ENCODE peak calls at places on chromosomes 12 and 14, in five cellular contexts. P is ovary, X is choroid plexus epithelial cell, D is neural progenitor cell, F is aorta. K is an unnamed sample.

GRCh38 chr14:21264025-21264801 is 5.0 kb downstream of the HNRNPC start:
- DNase-seq in P (no peak), D (no peak), X (peak), F (no peak), K (no peak)

GRCh38 chr12:51371295-51371953 is 19.8 kb downstream of the GALNT6 start:
- DNase-seq in F (peak), D (peak), P (peak), X (peak), K (peak)

GRCh38 chr12:49428652-49429549 is 61.6 kb downstream of the SPATS2 start:
- DNase-seq in F (no peak), X (peak), D (no peak), P (no peak), K (no peak)

GRCh38 chr12:46522141-46522540 is 149.6 kb upstream of the SLC38A2 start:
- DNase-seq in F (no peak), D (no peak), P (no peak), X (no peak), K (no peak)

GRCh38 chr12:48279601-48280000 is 71.1 kb downstream of the ZNF641 start:
- DNase-seq in P (no peak), D (peak), F (no peak), X (no peak), K (no peak)

GRCh38 chr14:70920608-70921007 is 13.3 kb downstream of the PCNX1 start:
- DNase-seq in X (no peak), P (no peak), D (no peak), F (no peak), K (no peak)

GRCh38 chr12:30026621-30027234 is 243.0 kb upstream of the TMTC1 start:
- DNase-seq in D (no peak), X (peak), P (no peak), F (no peak), K (no peak)

GRCh38 chr12:116687888-116688287 is 50.0 kb downstream of the SPRING1 start:
- DNase-seq in X (peak), F (peak), D (peak), P (peak), K (peak)

GRCh38 chr14:24279301-24280186 is 8.1 kb upstream of the RABGGTA start:
- DNase-seq in X (no peak), F (no peak), P (no peak), D (no peak), K (no peak)

GRCh38 chr12:109020750-109021380 is at the start of gene SVOP:
- DNase-seq in P (peak), F (peak), X (peak), D (peak), K (peak)

GRCh38 chr12:72369560-72369959 is 97.4 kb downstream of the TRHDE start:
- DNase-seq in P (no peak), F (no peak), D (no peak), X (no peak), K (no peak)

GRCh38 chr12:77855548-77855947 is 24.9 kb downstream of the NAV3 start:
- DNase-seq in F (no peak), D (no peak), X (no peak), P (no peak), K (no peak)
- H3K4me3 ChIP-seq in F (no peak), D (no peak), X (no peak), P (no peak), K (no peak)

GRCh38 chr14:75333523-75334190 is 55.0 kb downstream of the FOS start:
- DNase-seq in P (no peak), X (no peak), F (no peak), D (no peak), K (no peak)
- H3K4me3 ChIP-seq in P (no peak), X (no peak), F (no peak), D (no peak), K (no peak)

GRCh38 chr12:113061061-113061694 is 4.6 kb downstream of the DTX1 start:
- DNase-seq in X (no peak), D (no peak), F (no peak), P (no peak), K (peak)

GRCh38 chr12:113064395-113065125 is 8.0 kb downstream of the DTX1 start:
- DNase-seq in F (no peak), D (no peak), P (no peak), X (no peak), K (no peak)

GRCh38 chr12:113062502-113063395 is 6.2 kb downstream of the DTX1 start:
- DNase-seq in P (no peak), X (peak), D (peak), F (no peak), K (no peak)

GRCh38 chr12:113065126-113066007 is 8.8 kb downstream of the DTX1 start:
- DNase-seq in P (no peak), F (no peak), X (no peak), D (peak), K (no peak)

GRCh38 chr12:113063396-113064350 is 7.1 kb downstream of the DTX1 start:
- DNase-seq in D (no peak), F (no peak), X (no peak), P (no peak), K (no peak)
- H3K4me3 ChIP-seq in D (no peak), F (no peak), X (no peak), P (no peak), K (no peak)

GRCh38 chr14:73887704-73888459 is 1.2 kb downstream of the ZNF410 start:
- DNase-seq in F (no peak), D (no peak), X (no peak), P (no peak), K (no peak)
- H3K4me3 ChIP-seq in F (peak), D (peak), X (peak), P (peak), K (peak)

DNA sequence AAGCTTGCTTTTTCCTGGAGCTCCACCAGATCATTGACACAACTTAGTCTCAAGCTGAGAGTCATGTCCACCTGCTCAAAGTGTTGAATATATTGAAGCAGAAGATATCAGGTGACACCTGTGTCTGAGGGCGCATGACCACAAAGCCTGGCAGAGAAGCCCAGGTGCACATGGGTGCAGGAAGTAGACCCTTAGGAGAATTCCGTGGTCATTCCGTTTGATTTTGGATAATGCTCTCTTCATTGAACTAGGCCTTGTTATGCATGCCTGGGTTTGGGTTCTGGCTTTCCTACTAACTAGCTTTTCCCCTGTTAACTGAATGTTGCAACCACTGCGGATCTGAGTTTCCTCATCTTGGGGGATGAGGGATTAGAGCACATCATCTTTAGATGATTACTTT is 7.1 kb downstream of the ARHGDIB start:
- DNase-seq in X (no peak), D (no peak), F (no peak), P (no peak), K (no peak)
- H3K4me3 ChIP-seq in X (no peak), D (no peak), F (no peak), P (no peak), K (no peak)

DNA sequence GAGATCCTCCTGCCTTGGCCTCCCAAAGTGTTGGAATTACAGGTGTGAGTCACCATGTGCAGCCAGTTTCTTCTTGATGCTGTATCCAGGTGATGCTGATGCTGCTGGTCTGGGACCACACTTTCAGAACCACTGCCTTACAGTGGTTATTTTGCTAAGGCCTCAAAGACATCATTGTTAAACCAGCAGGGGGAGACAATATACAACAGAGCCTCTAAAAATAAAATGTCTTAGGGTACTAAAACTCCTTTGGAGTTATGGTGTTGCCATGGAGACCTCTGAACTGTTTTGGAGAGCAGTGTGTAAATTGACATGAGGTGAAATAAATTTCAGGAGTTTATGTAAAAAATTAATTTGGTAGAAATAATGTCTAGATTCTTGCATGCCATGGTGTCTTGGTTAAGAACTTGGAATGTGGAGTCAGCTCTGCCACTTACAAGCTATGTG is 1.1 kb upstream of the ARG2 start:
- DNase-seq in X (peak), F (no peak), D (peak), P (no peak), K (no peak)
- H3K4me3 ChIP-seq in X (no peak), F (no peak), D (no peak), P (no peak), K (no peak)

GRCh38 chr12:40692617-40693502 is 621 bp downstream of the CNTN1 start:
- DNase-seq in X (no peak), D (peak), F (peak), P (peak), K (peak)
- H3K4me3 ChIP-seq in X (peak), D (peak), F (peak), P (peak), K (peak)

GRCh38 chr14:56881181-56881580 is 70.9 kb upstream of the OTX2 start:
- DNase-seq in X (no peak), F (no peak), P (no peak), D (no peak), K (no peak)
- H3K4me3 ChIP-seq in X (no peak), F (no peak), P (no peak), D (no peak), K (no peak)

K was measured in psoas muscle.